ENCODE peak calls at places on chromosome 20, in five cellular contexts. C, N, Q, S and Z are unnamed samples. For H3K27me3 and H3K36me3, the result is how much of the 10 kb centered on the place peaks cover.

GRCh38 chr20:59692139-59692538 is 87.8 kb downstream of the PHACTR3 start:
- DNase-seq in C (no peak), N (no peak), Q (no peak), S (no peak), Z (no peak)

GRCh38 chr20:40860487-40860902 is 168.1 kb upstream of the TOP1 start:
- DNase-seq in C (no peak), N (no peak), Q (peak), S (peak), Z (no peak)

GRCh38 chr20:35467339-35468224 is 12.2 kb downstream of the CEP250 start:
- DNase-seq in C (peak), N (peak), Q (no peak), S (peak), Z (no peak)

GRCh38 chr20:63238491-63239126 is 2.9 kb downstream of the BIRC7 start:
- DNase-seq in C (no peak), N (no peak), Q (no peak), S (no peak), Z (no peak)

GRCh38 chr20:8627386-8628030 is 441.4 kb upstream of the PLCB4 start:
- DNase-seq in C (no peak), N (no peak), Q (no peak), S (no peak), Z (no peak)

GRCh38 chr20:36273414-36274247 is 32.5 kb upstream of the DLGAP4 start:
- DNase-seq in C (no peak), N (no peak), Q (no peak), S (peak), Z (no peak)

GRCh38 chr20:20692587-20692986 is 19.9 kb downstream of the RALGAPA2 start:
- DNase-seq in C (no peak), N (no peak), Q (no peak), S (no peak), Z (no peak)

GRCh38 chr20:56467969-56468316 is 484 bp upstream of the RTF2 start:
- DNase-seq in C (no peak), N (no peak), Q (no peak), S (no peak), Z (no peak)

GRCh38 chr20:44073011-44073674 is 113.8 kb downstream of the JPH2 start:
- DNase-seq in C (no peak), N (no peak), Q (no peak), S (no peak), Z (no peak)
- H3K27me3 ChIP-seq in C (under half), N (under half), Q (under half), S (under half), Z (under half)

DNA sequence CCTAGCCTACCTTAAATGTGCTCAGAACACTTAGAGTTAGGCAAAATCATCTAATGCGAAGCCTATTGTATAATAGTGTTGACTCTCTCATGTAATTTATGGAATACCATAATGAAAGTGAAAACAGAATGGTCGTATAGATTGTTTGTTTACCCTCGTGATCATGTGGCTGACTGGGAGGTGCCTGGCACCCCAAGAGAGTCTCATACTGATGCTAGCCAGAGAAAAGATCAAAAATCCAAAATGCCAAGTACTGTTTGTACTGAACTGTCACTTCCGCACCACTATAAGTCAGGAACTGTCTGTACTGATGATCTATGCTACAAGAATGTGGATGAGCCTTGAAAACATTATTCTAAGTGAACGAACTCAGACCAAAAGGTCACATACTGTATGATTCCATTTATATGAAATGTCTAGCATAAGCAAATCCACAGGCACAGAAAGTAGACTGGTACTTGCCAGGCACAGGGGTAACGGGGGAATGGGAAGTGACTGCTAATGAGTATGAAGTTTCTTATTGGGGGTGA is 22.4 kb downstream of the ZMYND8 start:
- DNase-seq in C (peak), N (peak), Q (peak), S (no peak), Z (no peak)
- H3K36me3 ChIP-seq in C (under half), N (under half), Q (under half), S (under half), Z (under half)

DNA sequence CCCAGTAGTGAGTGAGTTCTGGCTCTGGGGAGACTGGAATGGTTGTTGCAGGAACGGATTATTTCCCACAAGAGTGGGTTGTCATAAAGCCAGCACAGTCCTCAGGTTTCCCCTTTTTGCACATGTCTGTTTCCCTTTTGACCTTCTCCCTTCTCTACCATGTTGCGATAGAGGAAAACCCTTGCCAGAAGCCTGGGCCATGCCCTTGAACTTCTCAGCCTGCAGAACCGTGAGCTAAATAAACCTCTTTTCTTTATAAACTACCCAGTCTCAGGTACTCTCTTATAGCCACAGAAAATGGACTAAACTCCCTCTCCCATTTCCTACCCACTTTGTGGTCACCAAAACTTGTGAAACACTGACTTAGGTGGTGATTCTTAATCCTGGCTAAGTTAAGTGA is 7.2 kb upstream of the PPP1R16B start:
- DNase-seq in C (no peak), N (no peak), Q (no peak), S (no peak), Z (no peak)
- H3K4me3 ChIP-seq in C (no peak), N (no peak), Q (no peak), S (no peak), Z (no peak)

GRCh38 chr20:24612799-24613775 is 143.7 kb downstream of the SYNDIG1 start:
- DNase-seq in C (no peak), N (no peak), Q (no peak), S (no peak), Z (no peak)

GRCh38 chr20:24616258-24617079 is 147.0 kb downstream of the SYNDIG1 start:
- DNase-seq in C (no peak), N (no peak), Q (no peak), S (no peak), Z (no peak)

GRCh38 chr20:24617080-24617432 is 147.6 kb downstream of the SYNDIG1 start:
- DNase-seq in C (no peak), N (no peak), Q (no peak), S (no peak), Z (no peak)

GRCh38 chr20:24614341-24614740 is 144.9 kb downstream of the SYNDIG1 start:
- DNase-seq in C (no peak), N (no peak), Q (no peak), S (no peak), Z (no peak)

GRCh38 chr20:24615353-24615752 is 145.9 kb downstream of the SYNDIG1 start:
- DNase-seq in C (no peak), N (no peak), Q (no peak), S (no peak), Z (no peak)
- H3K27me3 ChIP-seq in C (under half), N (under half), Q (under half), S (half or more), Z (under half)